ENCODE peak calls at places on chromosomes 3 and 15, in six cellular contexts. Z is GM23248, L is OCI-LY7, M is fibroblast of lung, T is HCT116, E is PC-3. V is an unnamed sample. For H4K20me1, the result is how much of the 10 kb centered on the place peaks cover.

GRCh38 chr15:26867199-26868007 is 541 bp downstream of the GABRA5 start:
- DNase-seq in Z (peak), L (no peak), M (no peak), T (no peak), E (no peak), V (no peak)

GRCh38 chr15:56931674-56932507 is 13.4 kb downstream of the TCF12 start:
- DNase-seq in Z (no peak), L (peak), M (no peak), T (no peak), E (no peak), V (peak)

GRCh38 chr3:25441234-25441856 is 13.3 kb downstream of the RARB start:
- DNase-seq in Z (no peak), L (peak), M (no peak), T (peak), E (no peak), V (peak)

GRCh38 chr15:89888214-89888804 is 5.5 kb downstream of the AP3S2 start:
- DNase-seq in Z (peak), L (peak), M (peak), T (peak), E (peak), V (no peak)

GRCh38 chr3:104933981-104934380 is 432.7 kb upstream of the ALCAM start:
- DNase-seq in Z (peak), L (no peak), M (peak), T (no peak), E (no peak), V (no peak)

GRCh38 chr3:111238896-111239295 is 167.3 kb downstream of the NECTIN3 start:
- DNase-seq in Z (no peak), L (no peak), M (no peak), T (no peak), E (peak), V (peak)

GRCh38 chr3:171311784-171312183 is 148.4 kb downstream of the TNIK start:
- DNase-seq in Z (no peak), L (no peak), M (no peak), T (no peak), E (no peak), V (peak)

GRCh38 chr3:66076861-66077495 is 38.3 kb upstream of the MAGI1 start:
- DNase-seq in Z (peak), L (no peak), M (peak), T (no peak), E (no peak), V (no peak)

GRCh38 chr15:81825136-81825535 is 220.7 kb downstream of the MEX3B start:
- DNase-seq in Z (no peak), L (peak), M (no peak), T (no peak), E (no peak), V (no peak)

GRCh38 chr3:151308089-151308488 is 8.5 kb downstream of the GPR87 start:
- DNase-seq in Z (peak), L (no peak), M (peak), T (no peak), E (peak), V (no peak)

GRCh38 chr3:143119974-143120715 is 574 bp downstream of the CHST2 start:
- DNase-seq in Z (peak), L (peak), M (peak), T (no peak), E (no peak), V (peak)

GRCh38 chr15:70566047-70566835 is 197.1 kb downstream of the UACA start:
- DNase-seq in Z (no peak), L (no peak), M (peak), T (no peak), E (no peak), V (no peak)

GRCh38 chr3:50623840-50624474 is 7.0 kb downstream of the MAPKAPK3 start:
- DNase-seq in Z (peak), L (peak), M (peak), T (no peak), E (no peak), V (peak)

GRCh38 chr3:70982700-70983140 is 600.8 kb downstream of the FOXP1 start:
- DNase-seq in Z (peak), L (no peak), M (peak), T (peak), E (peak), V (no peak)

GRCh38 chr15:99466701-99467337 is 99.0 kb upstream of the MEF2A start:
- DNase-seq in Z (no peak), L (no peak), M (peak), T (no peak), E (no peak), V (no peak)

GRCh38 chr3:58093573-58094195 is 85.5 kb downstream of the FLNB start:
- DNase-seq in Z (peak), L (no peak), M (peak), T (no peak), E (peak), V (no peak)

GRCh38 chr3:26718295-26718694 is 95.7 kb downstream of the LRRC3B start:
- DNase-seq in Z (no peak), L (no peak), M (no peak), T (no peak), E (no peak), V (no peak)

GRCh38 chr3:197801801-197802504 is 10.9 kb downstream of the LRCH3 start:
- DNase-seq in Z (peak), L (peak), M (peak), T (no peak), E (peak), V (peak)

GRCh38 chr15:78374436-78375393 is 34.6 kb downstream of the CRABP1 start:
- DNase-seq in Z (no peak), L (peak), M (no peak), T (peak), E (peak), V (peak)

GRCh38 chr3:128489860-128490649 is 2.9 kb downstream of the GATA2 start:
- DNase-seq in Z (peak), L (no peak), M (peak), T (no peak), E (peak), V (no peak)

GRCh38 chr3:171569571-171570132 is 109.4 kb upstream of the TNIK start:
- DNase-seq in Z (no peak), L (no peak), M (no peak), T (no peak), E (peak), V (no peak)

GRCh38 chr15:51731549-51732267 is 5.7 kb downstream of the LYSMD2 start:
- DNase-seq in Z (peak), L (peak), M (peak), T (no peak), E (no peak), V (peak)

GRCh38 chr15:40081691-40082194 is 26.9 kb downstream of the BMF start:
- DNase-seq in Z (peak), L (no peak), M (peak), T (no peak), E (peak), V (peak)

GRCh38 chr15:50594311-50594710 is 47.8 kb upstream of the USP50 start:
- DNase-seq in Z (no peak), L (no peak), M (no peak), T (no peak), E (no peak), V (no peak)

DNA sequence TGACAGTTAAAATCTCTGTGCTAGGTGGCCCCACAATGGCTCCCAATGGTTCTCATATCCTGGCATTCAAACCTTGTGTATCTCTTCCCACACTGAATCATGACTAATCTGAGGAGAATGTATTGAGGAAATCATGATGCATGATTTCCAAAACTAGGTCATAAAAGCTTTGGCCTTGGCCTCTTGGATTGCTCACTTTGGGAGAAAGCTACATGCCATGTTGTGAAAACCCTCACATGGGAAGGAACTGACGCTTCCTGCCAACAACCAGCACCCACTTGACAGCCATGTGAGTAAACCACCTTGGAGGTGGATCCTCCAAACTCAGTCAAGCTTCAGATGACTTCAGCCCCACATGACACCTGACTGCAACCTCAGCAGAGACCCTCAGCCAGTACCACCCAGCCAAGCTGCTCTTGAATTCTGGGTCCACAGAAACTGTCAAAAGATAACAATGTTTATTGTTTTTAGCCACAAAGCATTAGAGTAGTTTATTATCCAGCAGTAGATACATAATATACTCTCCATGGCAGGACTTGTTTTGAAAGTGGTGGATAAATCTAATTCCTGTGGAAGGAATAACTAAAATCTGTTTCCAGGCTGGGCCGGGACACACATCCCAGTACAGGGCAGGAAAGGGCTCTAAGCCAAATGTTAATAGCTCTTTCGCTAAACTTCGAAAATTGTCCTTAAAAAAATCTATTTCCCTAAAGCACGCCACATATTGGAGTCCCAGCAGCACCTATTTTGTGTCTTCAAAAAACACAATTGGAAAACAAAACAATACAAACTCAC is 1.0 kb upstream of the ZNF620 start:
- DNase-seq in Z (peak), L (no peak), M (peak), T (peak), E (peak), V (no peak)
- H3K27ac ChIP-seq in Z (peak), L (no peak), M (peak), T (peak), E (peak), V (no peak)

GRCh38 chr3:159458010-159458409 is 530.6 kb upstream of the IL12A start:
- DNase-seq in Z (peak), L (no peak), M (peak), T (no peak), E (peak), V (no peak)

GRCh38 chr3:159453036-159453435 is 535.6 kb upstream of the IL12A start:
- DNase-seq in Z (no peak), L (no peak), M (no peak), T (no peak), E (no peak), V (no peak)

GRCh38 chr3:159455741-159456181 is 532.9 kb upstream of the IL12A start:
- DNase-seq in Z (peak), L (no peak), M (peak), T (no peak), E (peak), V (no peak)

GRCh38 chr3:159458982-159459381 is 529.7 kb upstream of the IL12A start:
- DNase-seq in Z (peak), L (no peak), M (no peak), T (no peak), E (no peak), V (no peak)
- H2AFZ ChIP-seq in Z (no peak), L (no peak), M (no peak), T (no peak), E (no peak), V (no peak)

DNA sequence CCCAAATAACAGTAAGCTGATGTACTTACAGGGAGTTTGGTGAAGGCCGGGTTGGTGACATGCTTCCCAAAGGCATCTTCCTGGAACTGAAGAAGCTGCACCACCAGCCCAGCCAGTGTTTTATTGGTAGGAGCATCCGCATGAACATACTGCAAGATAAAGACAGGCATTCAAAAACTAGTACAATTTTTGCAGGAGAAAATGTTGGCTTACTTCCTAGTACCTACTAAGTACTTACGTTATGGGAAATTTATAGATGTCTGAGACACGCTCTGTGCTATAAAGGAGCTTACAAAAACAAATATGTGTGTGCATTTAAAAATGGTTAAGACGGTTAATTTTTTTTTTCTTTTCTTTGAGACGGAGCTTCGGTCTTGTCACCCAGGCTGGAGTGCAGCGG is 8.9 kb downstream of the SMARCC1 start:
- DNase-seq in Z (no peak), L (no peak), M (no peak), T (no peak), E (no peak), V (no peak)
- H4K20me1 ChIP-seq in Z (under half), L (under half), M (under half), T (under half), E (under half), V (half or more)

GRCh38 chr3:9214185-9214584 is 35.3 kb downstream of the SRGAP3 start:
- DNase-seq in Z (peak), L (no peak), M (no peak), T (no peak), E (peak), V (no peak)

GRCh38 chr3:9216736-9217135 is 32.7 kb downstream of the SRGAP3 start:
- DNase-seq in Z (peak), L (no peak), M (peak), T (no peak), E (peak), V (no peak)

GRCh38 chr3:9214599-9214998 is 34.8 kb downstream of the SRGAP3 start:
- DNase-seq in Z (peak), L (no peak), M (peak), T (no peak), E (peak), V (no peak)

GRCh38 chr3:9218514-9218846 is 31.0 kb downstream of the SRGAP3 start:
- DNase-seq in Z (no peak), L (no peak), M (no peak), T (no peak), E (no peak), V (no peak)

DNA sequence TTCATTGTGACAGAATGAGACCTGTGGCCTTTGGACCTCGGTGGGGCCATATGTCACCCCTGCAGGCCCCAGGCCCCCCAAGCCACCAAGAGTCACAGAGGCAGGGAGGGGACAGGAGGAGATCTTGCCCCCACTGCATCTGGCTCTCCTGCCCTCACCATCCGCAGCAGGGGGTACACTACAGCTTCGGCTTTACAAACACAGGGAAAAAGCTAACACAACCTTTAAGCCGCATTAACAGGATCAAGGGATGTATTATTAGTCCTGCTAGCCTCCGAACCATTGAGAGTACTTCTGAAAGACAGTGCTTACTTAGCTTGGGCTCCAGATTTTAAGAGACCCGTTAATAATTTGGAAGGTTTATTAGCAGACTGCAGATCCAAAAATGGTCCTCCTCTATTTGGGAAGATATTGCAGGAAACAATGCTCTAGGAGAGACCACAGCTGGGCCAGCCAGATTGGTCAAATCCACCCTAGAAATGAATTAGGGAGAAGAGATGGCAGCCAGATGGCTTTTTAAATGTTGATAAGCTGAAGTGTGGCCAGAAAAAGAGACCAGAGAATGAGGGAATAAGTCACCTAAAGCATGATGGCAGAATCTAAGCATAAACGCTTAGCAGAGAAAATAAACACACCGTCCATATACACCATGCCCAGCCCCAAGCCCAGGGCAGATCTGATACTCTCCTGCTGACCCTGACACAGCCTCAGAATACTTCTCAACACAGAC is 31.5 kb downstream of the SRGAP3 start:
- DNase-seq in Z (no peak), L (no peak), M (no peak), T (no peak), E (no peak), V (no peak)
- H3K27ac ChIP-seq in Z (no peak), L (no peak), M (no peak), T (no peak), E (no peak), V (no peak)